ENCODE peak calls at places on chromosomes 13 and 19, in four cellular contexts. T is NCI-H1417, W is NCI-H510A, I is hypothalamus. U is an unnamed sample.

GRCh38 chr13:38641164-38641948 is 45.5 kb upstream of the FREM2 start:
- DNase-seq in T (no peak), W (no peak), I (no peak), U (peak; percentile 29)

GRCh38 chr13:30730526-30730925 is 4.8 kb upstream of the ALOX5AP start:
- DNase-seq in I (peak; percentile 23), W (no peak), T (peak; percentile 60), U (peak; percentile 71)

GRCh38 chr13:32824061-32824460 is 192.2 kb upstream of the KL start:
- DNase-seq in W (no peak), I (no peak), T (no peak), U (no peak)

GRCh38 chr19:16076958-16077611 is 790 bp downstream of the TPM4 start:
- DNase-seq in T (peak; percentile 80), W (no peak), I (peak; percentile 55), U (no peak)

GRCh38 chr13:23462815-23463559 is 29.5 kb upstream of the SACS start:
- DNase-seq in T (no peak), W (no peak), I (no peak), U (no peak)

GRCh38 chr13:113474179-113474578 is 16.3 kb downstream of the DCUN1D2 start:
- DNase-seq in T (no peak), I (no peak), W (no peak), U (no peak)

GRCh38 chr13:80251403-80251802 is 89.5 kb downstream of the SPRY2 start:
- DNase-seq in T (no peak), I (no peak), W (peak; percentile 40), U (peak; percentile 30)

GRCh38 chr19:1811472-1811894 is 593 bp downstream of the ATP8B3 start:
- DNase-seq in W (no peak), I (no peak), T (peak; percentile 36), U (no peak)

GRCh38 chr19:14146789-14147216 is 10.4 kb upstream of the ASF1B start:
- DNase-seq in I (no peak), W (no peak), T (no peak), U (no peak)

GRCh38 chr13:27966641-27967202 is 2.4 kb downstream of the CDX2 start:
- DNase-seq in T (no peak), W (no peak), I (no peak), U (no peak)

GRCh38 chr13:41696163-41697003 is 239.0 kb downstream of the RGCC start:
- DNase-seq in W (no peak), I (no peak), T (no peak), U (no peak)

GRCh38 chr19:719081-719512 is 10.4 kb downstream of the PALM start:
- DNase-seq in T (no peak), I (peak; percentile 62), W (no peak), U (no peak)

GRCh38 chr19:48806518-48806817 is 4.4 kb downstream of the BCAT2 start:
- DNase-seq in W (no peak), I (no peak), T (no peak), U (no peak)

GRCh38 chr13:110245421-110245899 is 61.5 kb downstream of the COL4A1 start:
- DNase-seq in W (no peak), I (no peak), T (no peak), U (no peak)

GRCh38 chr13:74064805-74065204 is 69.4 kb downstream of the KLF12 start:
- DNase-seq in I (no peak), T (no peak), W (no peak), U (no peak)

GRCh38 chr19:18230941-18231734 is 4.9 kb upstream of the PDE4C start:
- DNase-seq in I (no peak), W (no peak), T (no peak), U (no peak)

GRCh38 chr19:6611441-6611852 is 20.5 kb upstream of the CD70 start:
- DNase-seq in I (no peak), W (no peak), T (no peak), U (no peak)

GRCh38 chr19:3725640-3726310 is 17.6 kb downstream of the TJP3 start:
- DNase-seq in I (no peak), T (peak; percentile 82), W (peak; percentile 88), U (no peak)

GRCh38 chr13:28466151-28466550 is 28.8 kb downstream of the FLT1 start:
- DNase-seq in W (no peak), I (no peak), T (no peak), U (no peak)

GRCh38 chr13:26051231-26052135 is at the start of gene SHISA2:
- DNase-seq in W (peak; percentile 53), T (peak; percentile 64), I (peak; percentile 49), U (peak; percentile 87)

GRCh38 chr13:75555836-75556235 is 6.2 kb downstream of the UCHL3 start:
- DNase-seq in I (no peak), W (no peak), T (no peak), U (no peak)

GRCh38 chr13:99215466-99215865 is 14.8 kb downstream of the UBAC2 start:
- DNase-seq in W (peak; percentile 20), T (no peak), I (peak; percentile 35), U (no peak)

GRCh38 chr13:79631260-79631659 is 150.3 kb downstream of the NDFIP2 start:
- DNase-seq in I (no peak), T (peak; percentile 51), W (no peak), U (no peak)

GRCh38 chr19:53365899-53366493 is 491 bp downstream of the ZNF525 start:
- DNase-seq in I (no peak), W (no peak), T (peak; percentile 78), U (no peak)

GRCh38 chr13:91360246-91360751 is 12.8 kb downstream of the MIR17HG start:
- DNase-seq in I (no peak), T (no peak), W (no peak), U (no peak)

GRCh38 chr13:112771877-112772538 is 82.2 kb downstream of the ATP11A start:
- DNase-seq in W (no peak), I (no peak), T (no peak), U (peak; percentile 46)

GRCh38 chr19:55333870-55334269 is 5.8 kb upstream of the KMT5C start:
- DNase-seq in T (no peak), I (no peak), W (no peak), U (no peak)

U was measured in NCI-H748 treated with DMSO at 0.1 percent for 48 hours.